ENCODE peak calls at places on chromosomes 16 and 17, in four cellular contexts. One of them, this sample, is unnamed.
A peak's percentile ranks its signal among the peaks of the same experiment; 100 is the strongest.

GRCh38 chr17:71550675-71551074 is 570.1 kb upstream of the SOX9 start:
- DNase-seq in HepG2: no peak
- DNase-seq in SK-N-SH: no peak
- DNase-seq in K562: no peak
- DNase-seq in this sample: no peak

GRCh38 chr16:85524630-85525463 is 88.3 kb upstream of the GSE1 start:
- DNase-seq in HepG2: peak; percentile 85
- DNase-seq in SK-N-SH: peak; percentile 71
- DNase-seq in K562: no peak
- DNase-seq in this sample: no peak

GRCh38 chr16:70805787-70806186 is 4.8 kb upstream of the VAC14 start:
- DNase-seq in HepG2: no peak
- DNase-seq in SK-N-SH: no peak
- DNase-seq in K562: no peak
- DNase-seq in this sample: no peak

GRCh38 chr17:69335018-69335417 is 8.1 kb upstream of the ABCA5 start:
- DNase-seq in HepG2: peak; percentile 46
- DNase-seq in SK-N-SH: peak; percentile 36
- DNase-seq in K562: peak; percentile 12
- DNase-seq in this sample: no peak

GRCh38 chr16:4917117-4917516 is 19.8 kb downstream of the PPL start:
- DNase-seq in HepG2: no peak
- DNase-seq in SK-N-SH: no peak
- DNase-seq in K562: no peak
- DNase-seq in this sample: no peak

GRCh38 chr17:1110844-1111598 is 68.8 kb downstream of the ABR start:
- DNase-seq in HepG2: peak; percentile 79
- DNase-seq in SK-N-SH: peak; percentile 65
- DNase-seq in K562: no peak
- DNase-seq in this sample: no peak

GRCh38 chr17:17681744-17682292 is 560 bp downstream of the RAI1 start:
- DNase-seq in HepG2: no peak
- DNase-seq in SK-N-SH: peak; percentile 75
- DNase-seq in K562: peak; percentile 62
- DNase-seq in this sample: no peak

GRCh38 chr17:44687752-44688151 is 1.8 kb downstream of the CCDC43 start:
- DNase-seq in HepG2: no peak
- DNase-seq in SK-N-SH: no peak
- DNase-seq in K562: no peak
- DNase-seq in this sample: no peak

GRCh38 chr16:49754495-49755290 is 101.2 kb downstream of the ZNF423 start:
- DNase-seq in HepG2: no peak
- DNase-seq in SK-N-SH: peak; percentile 50
- DNase-seq in K562: no peak
- DNase-seq in this sample: peak; percentile 47

GRCh38 chr17:72989074-72989610 is 103.3 kb downstream of the SLC39A11 start:
- DNase-seq in HepG2: no peak
- DNase-seq in SK-N-SH: no peak
- DNase-seq in K562: no peak
- DNase-seq in this sample: no peak

GRCh38 chr17:59890720-59891119 is 2.0 kb downstream of the TUBD1 start:
- DNase-seq in HepG2: peak; percentile 61
- DNase-seq in SK-N-SH: no peak
- DNase-seq in K562: peak; percentile 32
- DNase-seq in this sample: no peak

GRCh38 chr17:79779088-79779529 is 1.2 kb downstream of the CBX2 start:
- DNase-seq in HepG2: no peak
- DNase-seq in SK-N-SH: peak; percentile 73
- DNase-seq in K562: peak; percentile 70
- DNase-seq in this sample: no peak

GRCh38 chr16:24419709-24420108 is 119.7 kb upstream of the RBBP6 start:
- DNase-seq in HepG2: no peak
- DNase-seq in SK-N-SH: no peak
- DNase-seq in K562: no peak
- DNase-seq in this sample: no peak

GRCh38 chr17:4980644-4981216 is 6.7 kb downstream of the CAMTA2 start:
- DNase-seq in HepG2: peak; percentile 54
- DNase-seq in SK-N-SH: peak; percentile 84
- DNase-seq in K562: peak; percentile 65
- DNase-seq in this sample: peak; percentile 31

GRCh38 chr16:87715658-87716057 is 50.1 kb downstream of the KLHDC4 start:
- DNase-seq in HepG2: no peak
- DNase-seq in SK-N-SH: no peak
- DNase-seq in K562: no peak
- DNase-seq in this sample: no peak

GRCh38 chr17:65759532-65759931 is 198.1 kb upstream of the AXIN2 start:
- DNase-seq in HepG2: peak; percentile 69
- DNase-seq in SK-N-SH: no peak
- DNase-seq in K562: no peak
- DNase-seq in this sample: no peak

GRCh38 chr17:17437893-17438292 is 38.9 kb upstream of the MED9 start:
- DNase-seq in HepG2: no peak
- DNase-seq in SK-N-SH: no peak
- DNase-seq in K562: no peak
- DNase-seq in this sample: no peak

GRCh38 chr17:72724375-72724774 is 368.1 kb downstream of the SLC39A11 start:
- DNase-seq in HepG2: no peak
- DNase-seq in SK-N-SH: no peak
- DNase-seq in K562: no peak
- DNase-seq in this sample: no peak

GRCh38 chr17:49845210-49845782 is 2.6 kb downstream of the TAC4 start:
- DNase-seq in HepG2: no peak
- DNase-seq in SK-N-SH: no peak
- DNase-seq in K562: no peak
- DNase-seq in this sample: no peak

GRCh38 chr16:81778861-81779539 is at the start of gene PLCG2:
- DNase-seq in HepG2: no peak
- DNase-seq in SK-N-SH: peak; percentile 75
- DNase-seq in K562: peak; percentile 91
- DNase-seq in this sample: peak; percentile 78

GRCh38 chr17:43597624-43598358 is 51.7 kb upstream of the ETV4 start:
- DNase-seq in HepG2: no peak
- DNase-seq in SK-N-SH: no peak
- DNase-seq in K562: no peak
- DNase-seq in this sample: no peak

GRCh38 chr17:29618272-29619065 is 4.2 kb downstream of the CORO6 start:
- DNase-seq in HepG2: no peak
- DNase-seq in SK-N-SH: no peak
- DNase-seq in K562: no peak
- DNase-seq in this sample: no peak

GRCh38 chr17:40809721-40810421 is 10.1 kb upstream of the KRT28 start:
- DNase-seq in HepG2: no peak
- DNase-seq in SK-N-SH: no peak
- DNase-seq in K562: no peak
- DNase-seq in this sample: no peak

GRCh38 chr17:50845260-50846147 is 10.1 kb downstream of the WFIKKN2 start:
- DNase-seq in HepG2: no peak
- DNase-seq in SK-N-SH: no peak
- DNase-seq in K562: no peak
- DNase-seq in this sample: no peak

GRCh38 chr17:69870751-69871199 is 204.2 kb upstream of the KCNJ16 start:
- DNase-seq in HepG2: no peak
- DNase-seq in SK-N-SH: no peak
- DNase-seq in K562: no peak
- DNase-seq in this sample: no peak

GRCh38 chr16:59748531-59748930 is 1014.4 kb upstream of the GOT2 start:
- DNase-seq in HepG2: no peak
- DNase-seq in SK-N-SH: no peak
- DNase-seq in K562: no peak
- DNase-seq in this sample: no peak

GRCh38 chr17:65696739-65697394 is 135.4 kb upstream of the AXIN2 start:
- DNase-seq in HepG2: no peak
- DNase-seq in SK-N-SH: no peak
- DNase-seq in K562: no peak
- DNase-seq in this sample: no peak

GRCh38 chr16:81492307-81492706 is 47.7 kb downstream of the CMIP start:
- DNase-seq in HepG2: no peak
- DNase-seq in SK-N-SH: peak; percentile 60
- DNase-seq in K562: no peak
- DNase-seq in this sample: no peak

GRCh38 chr17:75010683-75011406 is 1.6 kb upstream of the MRPL58 start:
- DNase-seq in HepG2: peak; percentile 68
- DNase-seq in SK-N-SH: peak; percentile 91
- DNase-seq in K562: peak; percentile 49
- DNase-seq in this sample: peak; percentile 34

GRCh38 chr16:82631701-82632685 is 5.2 kb downstream of the CDH13 start:
- DNase-seq in HepG2: no peak
- DNase-seq in SK-N-SH: peak; percentile 38
- DNase-seq in K562: peak; percentile 16
- DNase-seq in this sample: peak; percentile 23

GRCh38 chr17:31398381-31399275 is 7.2 kb downstream of the RAB11FIP4 start:
- DNase-seq in HepG2: no peak
- DNase-seq in SK-N-SH: no peak
- DNase-seq in K562: no peak
- DNase-seq in this sample: peak; percentile 6

GRCh38 chr16:31842864-31843263 is 30.7 kb upstream of the ZNF267 start:
- DNase-seq in HepG2: no peak
- DNase-seq in SK-N-SH: no peak
- DNase-seq in K562: no peak
- DNase-seq in this sample: no peak

GRCh38 chr17:44677136-44677535 is 12.4 kb downstream of the CCDC43 start:
- DNase-seq in HepG2: no peak
- DNase-seq in SK-N-SH: no peak
- DNase-seq in K562: no peak
- DNase-seq in this sample: no peak

GRCh38 chr16:50303605-50304466 is 37.5 kb downstream of the ADCY7 start:
- DNase-seq in HepG2: peak; percentile 80
- DNase-seq in SK-N-SH: peak; percentile 19
- DNase-seq in K562: no peak
- DNase-seq in this sample: no peak

GRCh38 chr17:78862073-78863023 is 21.7 kb upstream of the USP36 start:
- DNase-seq in HepG2: peak; percentile 62
- DNase-seq in SK-N-SH: no peak
- DNase-seq in K562: peak; percentile 81
- DNase-seq in this sample: no peak

GRCh38 chr17:78875738-78876597 is 27.0 kb downstream of the CEP295NL start:
- DNase-seq in HepG2: no peak
- DNase-seq in SK-N-SH: peak; percentile 49
- DNase-seq in K562: no peak
- DNase-seq in this sample: no peak

GRCh38 chr16:78462261-78463208 is 363.1 kb downstream of the WWOX start:
- DNase-seq in HepG2: peak; percentile 48
- DNase-seq in SK-N-SH: no peak
- DNase-seq in K562: no peak
- DNase-seq in this sample: no peak
- TF ChIP-seq FOXJ3 in HepG2: peak; percentile 19
- TF ChIP-seq FOXJ3 in SK-N-SH: no peak
- TF ChIP-seq FOXJ3 in K562: no peak
- TF ChIP-seq FOXJ3 in this sample: no peak

GRCh38 chr16:68700120-68700519 is 37.0 kb upstream of the CDH1 start:
- DNase-seq in HepG2: peak; percentile 15
- DNase-seq in SK-N-SH: no peak
- DNase-seq in K562: no peak
- DNase-seq in this sample: no peak

GRCh38 chr16:68707341-68708152 is 29.5 kb upstream of the CDH1 start:
- DNase-seq in HepG2: peak; percentile 81
- DNase-seq in SK-N-SH: no peak
- DNase-seq in K562: peak; percentile 63
- DNase-seq in this sample: peak; percentile 67

DNA sequence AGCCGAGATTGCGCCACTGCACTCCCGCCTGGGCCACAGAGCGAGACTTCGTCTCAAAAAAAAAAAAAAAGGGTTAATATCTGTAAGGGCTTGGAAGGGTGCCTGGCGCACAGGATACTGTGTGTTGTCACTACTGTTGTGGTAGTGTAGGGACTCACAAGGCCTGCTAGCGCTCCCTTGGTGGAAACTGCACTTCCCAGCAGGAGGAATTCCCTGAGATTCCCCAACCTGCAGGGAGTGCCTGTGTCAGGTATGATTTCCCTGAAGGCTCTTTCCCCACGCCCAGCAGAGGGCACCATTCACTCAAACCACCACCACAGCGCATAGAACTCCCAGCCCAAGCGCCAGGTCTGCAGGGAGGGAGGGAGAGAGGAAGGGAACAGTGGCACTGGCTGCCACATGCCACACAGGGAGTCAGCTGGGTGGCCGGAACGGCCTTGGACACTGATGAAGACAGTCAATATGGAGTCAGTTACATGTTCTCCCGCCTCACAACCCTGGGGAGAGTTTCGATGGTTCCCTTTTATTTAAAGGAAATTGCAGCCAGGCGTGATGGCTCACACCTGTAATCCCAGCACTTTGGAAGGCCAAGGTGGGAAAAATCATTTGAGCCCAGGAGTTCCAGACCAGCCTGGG is 32.7 kb upstream of the CDH1 start:
- DNase-seq in HepG2: peak; percentile 89
- DNase-seq in SK-N-SH: peak; percentile 85
- DNase-seq in K562: peak; percentile 83
- DNase-seq in this sample: peak; percentile 93
- TF ChIP-seq FOXJ3 in HepG2: no peak
- TF ChIP-seq FOXJ3 in SK-N-SH: no peak
- TF ChIP-seq FOXJ3 in K562: no peak
- TF ChIP-seq FOXJ3 in this sample: no peak

GRCh38 chr16:22979038-22979437 is 165.1 kb downstream of the HS3ST2 start:
- DNase-seq in HepG2: no peak
- DNase-seq in SK-N-SH: no peak
- DNase-seq in K562: no peak
- DNase-seq in this sample: no peak

GRCh38 chr16:22989598-22989997 is 159.7 kb downstream of the USP31 start:
- DNase-seq in HepG2: no peak
- DNase-seq in SK-N-SH: no peak
- DNase-seq in K562: no peak
- DNase-seq in this sample: no peak

GRCh38 chr16:22983614-22984013 is 165.6 kb downstream of the USP31 start:
- DNase-seq in HepG2: no peak
- DNase-seq in SK-N-SH: no peak
- DNase-seq in K562: no peak
- DNase-seq in this sample: no peak
- TF ChIP-seq FOXJ3 in HepG2: no peak
- TF ChIP-seq FOXJ3 in SK-N-SH: no peak
- TF ChIP-seq FOXJ3 in K562: no peak
- TF ChIP-seq FOXJ3 in this sample: no peak

GRCh38 chr16:57798953-57799618 is 3.2 kb downstream of the KIFC3 start:
- DNase-seq in HepG2: no peak
- DNase-seq in SK-N-SH: peak; percentile 15
- DNase-seq in K562: peak; percentile 31
- DNase-seq in this sample: no peak
- TF ChIP-seq FOXJ3 in HepG2: no peak
- TF ChIP-seq FOXJ3 in SK-N-SH: no peak
- TF ChIP-seq FOXJ3 in K562: no peak
- TF ChIP-seq FOXJ3 in this sample: no peak